ENCODE peak calls at places on chromosomes 5 and 9, in eight cellular contexts. O is GM04503, C is GM12864, E is HCEC 1CT, V is AML-193, I is heart right ventricle, M is NCI-H1436, L is lower lobe of right lung. X is an unnamed sample.

GRCh38 chr5:32852535-32852934 is 141.4 kb downstream of the NPR3 start:
- DNase-seq in M (no peak), V (no peak), E (peak), I (peak), O (no peak), L (peak), C (no peak), X (no peak)

GRCh38 chr5:54991446-54991845 is 6.1 kb upstream of the ESM1 start:
- DNase-seq in C (no peak), M (no peak), O (no peak), L (no peak), E (no peak), V (no peak), I (no peak), X (no peak)

GRCh38 chr9:124040186-124040920 is 28.8 kb downstream of the LHX2 start:
- DNase-seq in V (no peak), E (peak), C (no peak), L (no peak), O (peak), I (no peak), M (no peak), X (no peak)

GRCh38 chr9:137987244-137988030 is 109.9 kb downstream of the CACNA1B start:
- DNase-seq in L (no peak), E (no peak), C (no peak), M (no peak), I (no peak), O (no peak), V (no peak), X (peak)

GRCh38 chr9:68720656-68721313 is 15.7 kb downstream of the PIP5K1B start:
- DNase-seq in V (no peak), O (no peak), M (no peak), L (no peak), E (no peak), C (no peak), I (no peak), X (no peak)

GRCh38 chr5:34774139-34774538 is 64.8 kb upstream of the TTC23L start:
- DNase-seq in C (no peak), L (no peak), E (no peak), M (no peak), I (no peak), O (no peak), V (no peak), X (no peak)

GRCh38 chr5:96256795-96257470 is 176.1 kb downstream of the PCSK1 start:
- DNase-seq in L (no peak), E (peak), I (no peak), O (no peak), V (no peak), C (peak), M (no peak), X (no peak)

GRCh38 chr9:109861918-109862317 is 81.9 kb downstream of the PALM2AKAP2 start:
- DNase-seq in V (no peak), O (no peak), C (no peak), M (no peak), L (no peak), I (no peak), E (no peak), X (no peak)

GRCh38 chr5:126801992-126802294 is 25.0 kb downstream of the LMNB1 start:
- DNase-seq in C (no peak), M (no peak), V (peak), O (no peak), E (peak), I (no peak), L (no peak), X (no peak)